ENCODE peak calls at places on chromosomes 5 and 9, in eight cellular contexts. K, B, C, I, F, M, Z and H are unnamed samples.

GRCh38 chr5:96870094-96871021 is 5.9 kb upstream of the ERAP2 start:
- DNase-seq in K (peak), B (no peak), C (no peak), I (no peak), F (no peak), M (peak), Z (peak), H (no peak)

GRCh38 chr5:65329266-65329665 is 152.5 kb downstream of the ADAMTS6 start:
- DNase-seq in K (no peak), B (no peak), C (no peak), I (no peak), F (no peak), M (no peak), Z (no peak), H (no peak)

GRCh38 chr5:172453986-172454354 is 355 bp downstream of the SH3PXD2B start:
- DNase-seq in K (no peak), B (peak), C (peak), I (no peak), F (no peak), M (no peak), Z (peak), H (no peak)

GRCh38 chr5:112822456-112822855 is 38.6 kb upstream of the SRP19 start:
- DNase-seq in K (no peak), B (no peak), C (no peak), I (no peak), F (no peak), M (no peak), Z (no peak), H (no peak)

GRCh38 chr9:131773911-131774379 is 34.1 kb upstream of the RAPGEF1 start:
- DNase-seq in K (peak), B (no peak), C (no peak), I (no peak), F (peak), M (no peak), Z (peak), H (peak)

GRCh38 chr5:172454355-172455086 is at the start of gene SH3PXD2B:
- DNase-seq in K (no peak), B (peak), C (peak), I (peak), F (peak), M (no peak), Z (peak), H (no peak)

GRCh38 chr5:122715095-122715494 is 59.8 kb upstream of the SNX2 start:
- DNase-seq in K (no peak), B (no peak), C (no peak), I (no peak), F (no peak), M (no peak), Z (no peak), H (no peak)

GRCh38 chr5:159273923-159274322 is 10.8 kb downstream of the UBLCP1 start:
- DNase-seq in K (peak), B (no peak), C (no peak), I (no peak), F (no peak), M (no peak), Z (no peak), H (no peak)

GRCh38 chr9:117957267-117957666 is 253.1 kb downstream of the TLR4 start:
- DNase-seq in K (no peak), B (no peak), C (no peak), I (no peak), F (peak), M (no peak), Z (no peak), H (no peak)

GRCh38 chr5:116076496-116076895 is 8.3 kb upstream of the COMMD10 start:
- DNase-seq in K (peak), B (no peak), C (no peak), I (no peak), F (peak), M (peak), Z (no peak), H (no peak)

GRCh38 chr5:78467744-78468357 is 107.4 kb downstream of the SCAMP1 start:
- DNase-seq in K (peak), B (no peak), C (no peak), I (no peak), F (peak), M (no peak), Z (no peak), H (no peak)